ENCODE peak calls at places on chromosomes 1 and 21, in eight cellular contexts. T is mammary epithelial cell, C is NT2/D1, P is cardiac fibroblast, L is H7, O is coronary artery, W is lower leg skin, F is tibial nerve. D is an unnamed sample.

GRCh38 chr1:219837274-219837993 is 90.9 kb downstream of the SLC30A10 start:
- DNase-seq in F (peak), O (no peak), W (no peak), C (peak), L (peak), T (peak), P (peak), D (peak)

GRCh38 chr1:6225651-6226050 is 10.1 kb downstream of the ICMT start:
- DNase-seq in T (no peak), O (no peak), L (no peak), P (no peak), W (no peak), C (no peak), F (no peak), D (no peak)

GRCh38 chr1:56948403-56949023 is 17.3 kb downstream of the C8B start:
- DNase-seq in L (no peak), P (no peak), W (no peak), C (no peak), F (no peak), O (no peak), T (no peak), D (no peak)

GRCh38 chr1:31412732-31413404 is at the start of gene SERINC2:
- DNase-seq in O (no peak), P (no peak), L (peak), F (no peak), T (peak), C (peak), W (no peak), D (no peak)

GRCh38 chr1:207309775-207310273 is 11.7 kb upstream of the CD55 start:
- DNase-seq in C (no peak), P (peak), F (no peak), W (no peak), L (no peak), O (no peak), T (peak), D (peak)

GRCh38 chr1:162541619-162542141 is 19.8 kb upstream of the UAP1 start:
- DNase-seq in P (peak), F (peak), C (no peak), L (no peak), T (peak), O (peak), W (no peak), D (peak)

GRCh38 chr1:7541629-7542028 is 229.5 kb upstream of the VAMP3 start:
- DNase-seq in C (no peak), T (no peak), P (no peak), W (no peak), O (no peak), F (no peak), L (no peak), D (no peak)

GRCh38 chr1:218823291-218823900 is 350.3 kb upstream of the LYPLAL1 start:
- DNase-seq in L (no peak), W (no peak), T (peak), P (peak), O (no peak), C (no peak), F (no peak), D (no peak)

GRCh38 chr21:18164933-18165332 is 79.7 kb upstream of the CHODL start:
- DNase-seq in T (no peak), P (no peak), W (no peak), O (no peak), F (no peak), L (no peak), C (no peak), D (no peak)

GRCh38 chr1:228180271-228180987 is 14.8 kb downstream of the IBA57 start:
- DNase-seq in W (peak), C (no peak), L (peak), F (no peak), P (no peak), T (no peak), O (no peak), D (no peak)

GRCh38 chr1:21344750-21345443 is 54.6 kb upstream of the ECE1 start:
- DNase-seq in P (no peak), O (no peak), F (no peak), C (no peak), T (peak), L (peak), W (peak), D (no peak)

GRCh38 chr1:11770011-11770410 is 8.0 kb downstream of the C1orf167 start:
- DNase-seq in W (no peak), O (no peak), L (no peak), P (no peak), C (no peak), F (no peak), T (no peak), D (no peak)

GRCh38 chr1:84370831-84371394 is 27.4 kb upstream of the DNASE2B start:
- DNase-seq in O (no peak), L (no peak), P (peak), T (peak), W (no peak), C (no peak), F (no peak), D (no peak)

GRCh38 chr1:231844986-231845502 is 218.5 kb downstream of the DISC1 start:
- DNase-seq in P (no peak), L (no peak), C (no peak), O (no peak), W (no peak), T (no peak), F (no peak), D (no peak)

GRCh38 chr1:227612658-227613057 is 49.3 kb downstream of the ZNF678 start:
- DNase-seq in O (no peak), W (no peak), F (no peak), C (no peak), P (no peak), L (no peak), T (no peak), D (no peak)

GRCh38 chr1:197774691-197775281 is 494 bp downstream of the DENND1B start:
- DNase-seq in L (peak), O (no peak), F (no peak), T (peak), P (peak), W (no peak), C (no peak), D (no peak)

GRCh38 chr1:11736746-11737639 is 1.1 kb downstream of the AGTRAP start:
- DNase-seq in F (peak), L (peak), C (no peak), P (peak), T (peak), O (no peak), W (peak), D (no peak)

GRCh38 chr1:41496080-41497055 is 11.9 kb upstream of the EDN2 start:
- DNase-seq in T (peak), C (peak), P (peak), F (peak), O (peak), W (peak), L (peak), D (no peak)

GRCh38 chr1:172135076-172135672 is 285.3 kb upstream of the C1orf105 start:
- DNase-seq in F (peak), W (no peak), O (no peak), L (no peak), T (no peak), C (peak), P (peak), D (no peak)

GRCh38 chr1:7375329-7375728 is 395.8 kb upstream of the VAMP3 start:
- DNase-seq in T (peak), P (no peak), O (peak), C (no peak), F (no peak), W (peak), L (no peak), D (no peak)

GRCh38 chr1:224589006-224589405 is 27.1 kb upstream of the CNIH3 start:
- DNase-seq in O (no peak), C (peak), L (no peak), P (peak), T (no peak), W (no peak), F (no peak), D (no peak)

GRCh38 chr1:37055631-37056030 is 21.3 kb upstream of the GRIK3 start:
- DNase-seq in P (no peak), W (no peak), C (no peak), L (no peak), T (no peak), O (no peak), F (no peak), D (no peak)

GRCh38 chr1:15951341-15952153 is 24.4 kb downstream of the ZBTB17 start:
- DNase-seq in P (no peak), T (no peak), F (no peak), L (peak), C (no peak), O (no peak), W (peak), D (no peak)

GRCh38 chr21:25791321-25791720 is 56.5 kb downstream of the GABPA start:
- DNase-seq in O (no peak), W (no peak), C (no peak), P (no peak), F (no peak), L (no peak), T (no peak), D (no peak)

GRCh38 chr21:37868896-37869295 is 47.4 kb downstream of the KCNJ6 start:
- DNase-seq in C (no peak), O (no peak), F (no peak), T (peak), P (peak), L (no peak), W (peak), D (no peak)

GRCh38 chr1:18805116-18805515 is 54.3 kb downstream of the TAS1R2 start:
- DNase-seq in F (no peak), T (no peak), C (no peak), O (no peak), L (peak), W (no peak), P (no peak), D (no peak)

GRCh38 chr1:207056673-207057072 is 3.6 kb downstream of the PFKFB2 start:
- DNase-seq in O (no peak), P (no peak), L (no peak), W (no peak), C (no peak), T (no peak), F (no peak), D (no peak)

GRCh38 chr1:64933296-64934070 is 32.9 kb downstream of the JAK1 start:
- DNase-seq in L (no peak), W (no peak), T (peak), C (no peak), O (peak), P (peak), F (peak), D (peak)

GRCh38 chr1:184287001-184287400 is 99.8 kb upstream of the C1orf21 start:
- DNase-seq in P (peak), T (peak), W (no peak), O (no peak), F (no peak), C (no peak), L (no peak), D (peak)

GRCh38 chr21:45954271-45954670 is 27.3 kb upstream of the COL6A1 start:
- DNase-seq in L (peak), P (peak), F (no peak), C (no peak), O (no peak), T (no peak), W (no peak), D (no peak)

GRCh38 chr1:219575563-219575962 is 37.3 kb downstream of the ZC3H11B start:
- DNase-seq in W (no peak), P (no peak), F (no peak), C (no peak), T (no peak), L (no peak), O (no peak), D (no peak)

GRCh38 chr1:103517380-103518047 is 8.0 kb upstream of the RNPC3 start:
- DNase-seq in F (no peak), T (no peak), L (no peak), O (no peak), P (peak), C (no peak), W (no peak), D (no peak)

GRCh38 chr1:244672961-244673695 is 20.2 kb downstream of the DESI2 start:
- DNase-seq in O (no peak), T (no peak), P (peak), C (no peak), F (no peak), L (no peak), W (no peak), D (no peak)

GRCh38 chr1:22250724-22251123 is 107.8 kb upstream of the WNT4 start:
- DNase-seq in P (peak), L (peak), T (no peak), F (no peak), O (no peak), W (peak), C (no peak), D (peak)

GRCh38 chr1:91948501-91949355 is 473 bp upstream of the BRDT start:
- DNase-seq in C (no peak), L (peak), P (no peak), F (no peak), O (no peak), W (no peak), T (no peak), D (no peak)

DNA sequence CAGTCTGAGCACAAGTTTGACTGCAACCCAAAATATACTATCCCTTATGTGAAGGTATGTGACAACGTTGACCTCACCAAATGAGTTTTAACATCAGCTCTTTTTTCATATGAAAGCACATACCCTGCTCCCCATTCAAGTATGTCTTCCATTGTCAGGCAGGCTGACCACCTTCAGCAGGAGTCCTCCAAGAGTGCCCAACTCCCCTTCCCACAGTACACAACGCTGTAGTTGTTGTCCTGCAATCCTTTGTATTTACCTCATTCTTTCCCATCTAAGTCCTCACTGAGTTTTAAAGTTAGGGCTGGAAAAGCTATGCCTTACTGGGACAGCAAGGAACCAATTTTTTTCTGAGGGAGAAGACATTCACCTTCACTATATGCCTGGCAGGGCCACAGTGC is 14.7 kb downstream of the SFPQ start:
- DNase-seq in C (no peak), P (no peak), W (no peak), F (no peak), T (no peak), L (no peak), O (no peak), D (no peak)
- H3K4me3 ChIP-seq in C (no peak), P (no peak), W (no peak), F (no peak), T (no peak), L (no peak), O (no peak), D (no peak)

GRCh38 chr21:44846485-44847260 is 26.8 kb downstream of the PTTG1IP start:
- DNase-seq in C (no peak), P (peak), O (peak), W (peak), L (no peak), T (no peak), F (peak), D (no peak)
- H3K4me3 ChIP-seq in C (peak), P (no peak), O (peak), W (no peak), L (no peak), T (no peak), F (no peak), D (peak)

GRCh38 chr1:167328762-167329483 is 108.2 kb downstream of the POU2F1 start:
- DNase-seq in F (no peak), T (no peak), L (peak), P (no peak), W (no peak), O (no peak), C (peak), D (no peak)
- H3K4me3 ChIP-seq in F (no peak), T (no peak), L (no peak), P (no peak), W (no peak), O (no peak), C (no peak), D (no peak)

DNA sequence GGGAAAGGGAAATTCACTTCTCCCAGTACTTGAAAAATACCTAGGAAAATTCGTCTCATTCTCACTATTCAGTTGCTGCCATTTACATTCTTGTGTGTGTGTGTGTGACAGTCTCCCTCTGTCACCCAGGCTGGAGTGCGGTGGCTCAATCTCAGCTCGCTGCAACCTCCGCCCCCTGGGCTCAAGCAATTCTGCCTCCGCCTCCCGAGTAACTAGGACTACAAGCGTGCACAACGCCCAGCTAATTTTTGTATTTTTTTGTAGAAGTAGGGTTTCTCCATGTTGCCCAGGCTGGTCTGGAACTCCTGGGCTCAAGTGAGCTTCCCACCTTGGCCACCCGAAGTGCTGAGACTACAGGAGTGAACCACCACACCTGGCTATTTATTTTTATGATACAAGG is 1.2 kb downstream of the SNAPIN start:
- DNase-seq in F (no peak), W (no peak), C (no peak), T (no peak), P (no peak), O (no peak), L (no peak), D (no peak)
- H3K4me3 ChIP-seq in F (peak), W (no peak), C (no peak), T (peak), P (peak), O (peak), L (no peak), D (peak)

DNA sequence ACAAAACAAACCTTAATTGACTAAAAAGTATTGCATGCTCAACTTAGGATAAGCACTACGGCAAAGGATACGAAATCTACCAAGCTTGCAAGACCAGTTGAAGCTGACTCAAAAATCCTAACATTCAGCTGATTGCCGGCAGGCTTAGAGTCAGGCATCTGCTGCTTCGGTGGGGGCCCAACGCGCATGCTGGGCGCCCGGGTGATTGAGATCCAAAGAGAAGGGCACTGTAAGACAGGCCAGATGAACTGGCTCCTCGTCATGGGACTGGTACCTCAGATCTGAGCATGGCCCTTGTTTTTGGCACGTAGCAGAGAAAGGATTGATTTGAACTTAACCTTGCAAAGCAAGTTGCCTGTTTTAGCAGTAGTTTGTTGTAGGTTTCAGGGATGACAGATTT is 86.6 kb downstream of the PRDM2 start:
- DNase-seq in C (no peak), O (no peak), F (no peak), P (no peak), W (peak), L (no peak), T (no peak), D (no peak)
- H3K4me3 ChIP-seq in C (no peak), O (no peak), F (no peak), P (no peak), W (no peak), L (no peak), T (no peak), D (no peak)

GRCh38 chr1:54404263-54404662 is 1.9 kb downstream of the SSBP3 start:
- DNase-seq in C (no peak), L (no peak), T (no peak), O (no peak), W (no peak), F (no peak), P (no peak), D (no peak)
- H3K4me3 ChIP-seq in C (peak), L (peak), T (peak), O (peak), W (no peak), F (peak), P (peak), D (peak)

GRCh38 chr1:99646885-99647284 is 972 bp downstream of the PALMD start:
- DNase-seq in P (no peak), L (no peak), C (no peak), F (no peak), T (no peak), O (no peak), W (no peak), D (no peak)

GRCh38 chr1:99645699-99646531 is at the start of gene PALMD:
- DNase-seq in P (peak), W (peak), F (peak), O (no peak), L (no peak), C (peak), T (peak), D (no peak)

GRCh38 chr1:99648107-99648506 is 2.2 kb downstream of the PALMD start:
- DNase-seq in C (no peak), T (peak), P (peak), F (no peak), O (no peak), W (peak), L (no peak), D (no peak)

GRCh38 chr1:99645199-99645598 is 714 bp upstream of the PALMD start:
- DNase-seq in O (no peak), C (no peak), F (peak), T (peak), P (peak), L (no peak), W (peak), D (no peak)

DNA sequence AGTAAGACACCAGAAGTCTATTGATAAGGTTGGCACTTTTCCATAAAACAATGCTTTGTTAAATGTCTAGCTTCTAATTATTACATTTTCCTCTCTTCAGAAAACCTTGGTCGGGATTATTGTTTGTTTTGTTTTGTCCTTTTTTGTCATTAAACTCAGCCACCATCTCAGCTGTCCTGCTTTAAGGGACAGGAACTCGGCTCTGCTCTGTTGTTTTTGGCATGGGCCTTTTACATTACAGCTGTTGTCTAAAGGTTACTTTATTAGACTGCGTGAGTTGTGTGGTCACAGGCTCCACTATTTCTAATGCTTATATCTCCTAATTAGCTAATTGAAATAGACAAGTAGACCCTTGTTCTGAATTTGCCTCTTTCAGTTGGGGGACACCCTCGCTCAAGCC is 1.5 kb downstream of the PALMD start:
- DNase-seq in F (no peak), C (no peak), W (no peak), L (no peak), P (peak), O (no peak), T (no peak), D (no peak)
- H3K4me3 ChIP-seq in F (peak), C (no peak), W (peak), L (no peak), P (peak), O (peak), T (peak), D (no peak)

GRCh38 chr1:95407864-95408291 is 173.9 kb downstream of the RWDD3 start:
- DNase-seq in L (peak), O (no peak), W (no peak), T (no peak), F (peak), C (peak), P (no peak), D (no peak)
- H3K4me3 ChIP-seq in L (no peak), O (no peak), W (no peak), T (no peak), F (no peak), C (no peak), P (no peak), D (no peak)

DNA sequence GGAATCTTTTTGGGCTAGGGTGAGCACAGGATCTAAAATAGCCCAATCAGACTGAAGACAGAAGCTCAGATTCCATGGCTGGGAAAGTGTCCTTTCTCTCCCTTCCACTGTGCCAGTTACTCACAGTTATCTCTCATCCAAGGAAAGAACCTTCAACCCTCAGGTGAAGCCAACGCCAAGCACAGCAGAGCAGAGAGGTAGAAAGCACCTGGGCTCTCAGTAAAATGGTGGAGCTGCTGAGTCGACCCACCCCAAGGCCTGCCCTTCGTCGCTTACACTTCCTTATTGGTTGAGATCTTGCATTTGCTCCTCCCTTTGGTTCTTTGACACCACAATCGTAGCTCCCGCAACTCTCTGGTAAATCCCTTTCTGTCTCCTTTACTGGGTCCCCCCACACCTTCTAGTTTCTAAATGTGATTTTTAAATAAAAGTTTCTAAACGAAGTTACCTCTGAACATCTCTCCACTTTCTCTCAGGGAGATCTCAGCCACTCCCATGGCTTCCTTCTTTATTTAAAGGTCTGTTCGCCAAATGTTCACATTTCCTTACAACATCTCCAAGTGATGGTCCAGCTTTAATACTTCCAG is 27.5 kb upstream of the SLC30A1 start:
- DNase-seq in F (no peak), O (no peak), P (no peak), W (no peak), T (no peak), L (no peak), C (no peak), D (no peak)
- H3K4me3 ChIP-seq in F (peak), O (peak), P (no peak), W (no peak), T (no peak), L (no peak), C (no peak), D (no peak)

GRCh38 chr1:225866981-225867380 is 15.2 kb downstream of the TMEM63A start:
- DNase-seq in T (no peak), P (no peak), F (no peak), W (no peak), O (no peak), C (no peak), L (no peak), D (no peak)
- H3K4me3 ChIP-seq in T (no peak), P (no peak), F (no peak), W (no peak), O (no peak), C (no peak), L (no peak), D (no peak)